ENCODE peak calls at places on chromosomes 16 and 17, in eight cellular contexts. Y is posterior cingulate gyrus; M is AG08395; G is SHP77; B is NCI-H1092; T is adipocyte; U is ureter; K is CD4-positive, alpha-beta T cell. X is an unnamed sample.

GRCh38 chr17:77381731-77382130 is 241.0 kb downstream of the SEC14L1 start:
- DNase-seq in K (no peak), U (no peak), T (no peak), Y (no peak), M (no peak), B (no peak), G (no peak), X (no peak)

GRCh38 chr16:794853-795466 is 5.6 kb downstream of the GNG13 start:
- DNase-seq in T (no peak), K (no peak), M (no peak), Y (no peak), G (no peak), B (no peak), U (no peak), X (no peak)

GRCh38 chr16:5011637-5012036 is 22.1 kb downstream of the NAGPA start:
- DNase-seq in T (no peak), Y (no peak), K (no peak), G (no peak), M (no peak), U (no peak), B (no peak), X (no peak)

GRCh38 chr16:28863929-28864886 is 565 bp downstream of the SH2B1 start:
- DNase-seq in Y (peak; percentile 78), U (no peak), G (no peak), B (no peak), M (peak; percentile 49), K (peak; percentile 24), T (peak; percentile 66), X (no peak)

GRCh38 chr16:86854895-86855294 is 276.5 kb downstream of the FOXL1 start:
- DNase-seq in T (peak; percentile 62), Y (no peak), M (peak; percentile 31), K (no peak), U (no peak), B (no peak), G (no peak), X (no peak)

GRCh38 chr17:7281074-7281952 is at the start of gene SLC2A4:
- DNase-seq in Y (peak; percentile 83), K (peak; percentile 72), T (peak; percentile 98), G (peak; percentile 98), M (peak; percentile 98), B (no peak), U (peak; percentile 96), X (peak; percentile 94)

GRCh38 chr16:1620391-1620790 is 8.2 kb downstream of the CRAMP1 start:
- DNase-seq in G (no peak), M (no peak), U (no peak), Y (no peak), T (no peak), K (no peak), B (no peak), X (no peak)

GRCh38 chr17:7515912-7516610 is 31.9 kb downstream of the POLR2A start:
- DNase-seq in K (no peak), U (no peak), T (no peak), B (no peak), M (no peak), G (no peak), Y (no peak), X (no peak)

GRCh38 chr17:68599091-68599872 is 1.9 kb downstream of the FAM20A start:
- DNase-seq in B (no peak), G (no peak), K (no peak), U (no peak), M (peak; percentile 74), T (no peak), Y (no peak), X (no peak)

GRCh38 chr16:48330847-48331204 is 54.4 kb downstream of the SIAH1 start:
- DNase-seq in U (no peak), Y (no peak), B (no peak), M (no peak), T (peak; percentile 8), K (no peak), G (no peak), X (no peak)

GRCh38 chr17:22454070-22454999 is 762.0 kb downstream of the KCNJ18 start:
- DNase-seq in T (no peak), K (no peak), U (no peak), G (no peak), B (no peak), Y (no peak), M (no peak), X (no peak)

GRCh38 chr17:32323784-32324590 is 18.0 kb downstream of the C17orf75 start:
- DNase-seq in U (peak; percentile 61), Y (peak; percentile 70), M (peak; percentile 60), K (no peak), G (no peak), B (no peak), T (no peak), X (peak; percentile 62)

GRCh38 chr16:426906-427249 is 1.4 kb downstream of the RAB11FIP3 start:
- DNase-seq in G (no peak), T (no peak), U (no peak), K (no peak), B (no peak), Y (no peak), M (no peak), X (peak; percentile 20)

GRCh38 chr16:15665107-15665506 is 15.1 kb downstream of the NDE1 start:
- DNase-seq in K (no peak), G (no peak), T (no peak), Y (no peak), B (no peak), M (no peak), U (no peak), X (no peak)

GRCh38 chr17:306536-307294 is 45.9 kb downstream of the RPH3AL start:
- DNase-seq in B (no peak), T (no peak), Y (peak; percentile 54), M (no peak), U (no peak), G (no peak), K (no peak), X (no peak)

GRCh38 chr17:6366144-6366755 is 68.7 kb downstream of the AIPL1 start:
- DNase-seq in M (no peak), K (no peak), B (no peak), Y (no peak), G (no peak), U (peak; percentile 13), T (peak; percentile 7), X (no peak)

GRCh38 chr16:68146583-68146982 is 61.4 kb downstream of the NFATC3 start:
- DNase-seq in K (no peak), M (peak; percentile 28), B (no peak), G (no peak), U (no peak), Y (no peak), T (peak; percentile 71), X (no peak)

GRCh38 chr17:78322858-78323455 is 36.9 kb downstream of the SOCS3 start:
- DNase-seq in G (no peak), T (no peak), B (no peak), K (no peak), U (no peak), M (peak; percentile 59), Y (no peak), X (no peak)

GRCh38 chr17:34892864-34893263 is 68.4 kb downstream of the CCT6B start:
- DNase-seq in B (no peak), U (no peak), T (no peak), M (peak; percentile 13), Y (peak; percentile 80), G (peak; percentile 3), K (no peak), X (peak; percentile 19)

GRCh38 chr16:2855536-2855935 is 2.4 kb downstream of the PRSS22 start:
- DNase-seq in G (no peak), B (no peak), T (no peak), K (no peak), M (no peak), U (no peak), Y (no peak), X (no peak)

GRCh38 chr16:73949574-73950348 is 346.9 kb upstream of the PSMD7 start:
- DNase-seq in G (no peak), T (peak; percentile 96), U (no peak), K (no peak), Y (no peak), M (peak; percentile 81), B (no peak), X (no peak)

GRCh38 chr16:27766166-27766925 is 216.4 kb downstream of the KATNIP start:
- DNase-seq in Y (peak; percentile 49), M (no peak), G (no peak), B (no peak), K (no peak), T (no peak), U (no peak), X (no peak)

GRCh38 chr16:11258553-11259287 is 2.7 kb upstream of the SOCS1 start:
- DNase-seq in T (peak; percentile 21), G (no peak), B (no peak), K (peak; percentile 26), M (peak; percentile 26), U (no peak), Y (peak; percentile 78), X (peak; percentile 64)

GRCh38 chr16:70576431-70577255 is 53.0 kb downstream of the SF3B3 start:
- DNase-seq in K (no peak), Y (no peak), U (no peak), B (no peak), G (peak; percentile 15), M (peak; percentile 69), T (peak; percentile 72), X (no peak)

GRCh38 chr17:29124135-29124930 is 55.9 kb downstream of the MYO18A start:
- DNase-seq in U (no peak), G (peak; percentile 68), B (peak; percentile 28), T (peak; percentile 87), K (no peak), M (peak; percentile 84), Y (no peak), X (peak; percentile 55)

GRCh38 chr17:83186751-83187421 is 107.5 kb downstream of the METRNL start:
- DNase-seq in T (no peak), B (no peak), K (no peak), U (peak; percentile 10), G (no peak), M (no peak), Y (peak; percentile 16), X (no peak)

GRCh38 chr17:58556833-58557250 is 42.4 kb upstream of the MTMR4 start:
- DNase-seq in U (no peak), B (no peak), M (no peak), T (no peak), K (no peak), G (no peak), Y (no peak), X (no peak)

GRCh38 chr16:87333101-87333500 is 15.9 kb upstream of the C16orf95 start:
- DNase-seq in K (no peak), Y (peak; percentile 84), G (no peak), T (no peak), M (no peak), U (no peak), B (no peak), X (no peak)

GRCh38 chr17:4672055-4672630 is 30.7 kb upstream of the ALOX15 start:
- DNase-seq in Y (no peak), G (no peak), B (no peak), U (no peak), M (no peak), K (no peak), T (no peak), X (no peak)

GRCh38 chr17:8041249-8041928 is 2.5 kb downstream of the ALOX15B start:
- DNase-seq in G (peak; percentile 81), Y (no peak), T (peak; percentile 83), K (no peak), B (no peak), U (no peak), M (peak; percentile 62), X (peak; percentile 68)

GRCh38 chr17:51154176-51154575 is 817 bp downstream of the NME1 start:
- DNase-seq in U (no peak), M (no peak), G (no peak), K (no peak), T (peak; percentile 37), B (no peak), Y (no peak), X (no peak)

GRCh38 chr17:67528751-67529436 is 151.8 kb downstream of the PITPNC1 start:
- DNase-seq in B (peak; percentile 87), T (peak; percentile 93), M (peak; percentile 95), Y (peak; percentile 94), G (peak; percentile 85), K (no peak), U (peak; percentile 81), X (no peak)

X was measured in activated CD8-positive, alpha-beta T cell treated with anti-CD3 and anti-CD28 coated beads for 36 hours.